ENCODE peak calls at places on chromosomes 13 and 19, in five cellular contexts. A, K, D, C and G are unnamed samples.

GRCh38 chr13:30696278-30697176 is 38.8 kb upstream of the ALOX5AP start:
- DNase-seq in D (no peak), K (peak), A (peak), C (peak), G (no peak)

GRCh38 chr13:46171739-46172138 is 10.2 kb downstream of the LCP1 start:
- DNase-seq in D (no peak), A (no peak), K (no peak), C (no peak), G (no peak)

GRCh38 chr13:90032841-90033493 is 1314.5 kb upstream of the MIR17HG start:
- DNase-seq in D (no peak), C (no peak), K (peak), A (no peak), G (no peak)

GRCh38 chr19:39408392-39409206 is 2.0 kb downstream of the ZFP36 start:
- DNase-seq in A (peak), K (peak), C (peak), D (peak), G (peak)

GRCh38 chr13:38046049-38046376 is 176.4 kb upstream of the TRPC4 start:
- DNase-seq in K (no peak), D (no peak), C (no peak), A (no peak), G (no peak)

GRCh38 chr13:79448413-79448812 is 32.5 kb upstream of the NDFIP2 start:
- DNase-seq in K (no peak), C (no peak), A (no peak), D (no peak), G (no peak)

GRCh38 chr19:16153582-16154336 is 10.3 kb downstream of the HSH2D start:
- DNase-seq in K (no peak), A (no peak), C (no peak), D (no peak), G (no peak)

GRCh38 chr19:30385666-30386065 is 13.5 kb downstream of the ZNF536 start:
- DNase-seq in C (no peak), K (no peak), D (no peak), A (no peak), G (no peak)

GRCh38 chr19:35056513-35057063 is 15.1 kb downstream of the HPN start:
- DNase-seq in C (no peak), K (no peak), D (no peak), A (no peak), G (no peak)

GRCh38 chr19:41449865-41450178 is 6.9 kb downstream of the ERICH4 start:
- DNase-seq in D (no peak), K (no peak), C (no peak), A (no peak), G (no peak)

GRCh38 chr13:70964124-70964523 is 855.9 kb upstream of the KLHL1 start:
- DNase-seq in D (no peak), K (no peak), C (no peak), A (no peak), G (no peak)

GRCh38 chr19:44677019-44677809 is 5.9 kb downstream of the CEACAM19 start:
- DNase-seq in C (no peak), D (no peak), K (no peak), A (no peak), G (peak)

GRCh38 chr19:10936661-10937084 is 8.1 kb downstream of the TIMM29 start:
- DNase-seq in C (no peak), K (no peak), D (peak), A (peak), G (no peak)

GRCh38 chr13:91211548-91211947 is 135.9 kb upstream of the MIR17HG start:
- DNase-seq in A (no peak), D (no peak), K (no peak), C (no peak), G (no peak)

GRCh38 chr13:35014606-35015005 is 72.5 kb downstream of the NBEA start:
- DNase-seq in D (no peak), K (peak), C (no peak), A (no peak), G (no peak)

GRCh38 chr19:18274776-18275356 is 614 bp upstream of the IQCN start:
- DNase-seq in D (peak), K (peak), A (peak), C (peak), G (peak)

GRCh38 chr13:36038785-36039415 is 92.3 kb downstream of the DCLK1 start:
- DNase-seq in D (no peak), C (no peak), A (no peak), K (no peak), G (no peak)

GRCh38 chr19:48842744-48843162 is 6.5 kb upstream of the HSD17B14 start:
- DNase-seq in D (peak), A (peak), K (no peak), C (peak), G (peak)

GRCh38 chr13:36858285-36858684 is 39.3 kb downstream of the RFXAP start:
- DNase-seq in A (no peak), D (no peak), C (no peak), K (no peak), G (peak)

GRCh38 chr13:51422484-51422883 is 30.4 kb downstream of the INTS6 start:
- DNase-seq in A (no peak), K (no peak), D (no peak), C (no peak), G (peak)

GRCh38 chr19:33693678-33694077 is 71.9 kb downstream of the CHST8 start:
- DNase-seq in D (no peak), C (no peak), K (no peak), A (no peak), G (no peak)

GRCh38 chr19:6693681-6694080 is 23.7 kb upstream of the TNFSF14 start:
- DNase-seq in C (no peak), A (no peak), D (no peak), K (peak), G (no peak)

GRCh38 chr19:16263115-16263839 is 61.3 kb upstream of the KLF2 start:
- DNase-seq in D (no peak), A (peak), C (no peak), K (peak), G (no peak)

GRCh38 chr13:67303661-67304333 is 73.7 kb upstream of the PCDH9 start:
- DNase-seq in C (no peak), A (no peak), D (no peak), K (no peak), G (peak)

DNA sequence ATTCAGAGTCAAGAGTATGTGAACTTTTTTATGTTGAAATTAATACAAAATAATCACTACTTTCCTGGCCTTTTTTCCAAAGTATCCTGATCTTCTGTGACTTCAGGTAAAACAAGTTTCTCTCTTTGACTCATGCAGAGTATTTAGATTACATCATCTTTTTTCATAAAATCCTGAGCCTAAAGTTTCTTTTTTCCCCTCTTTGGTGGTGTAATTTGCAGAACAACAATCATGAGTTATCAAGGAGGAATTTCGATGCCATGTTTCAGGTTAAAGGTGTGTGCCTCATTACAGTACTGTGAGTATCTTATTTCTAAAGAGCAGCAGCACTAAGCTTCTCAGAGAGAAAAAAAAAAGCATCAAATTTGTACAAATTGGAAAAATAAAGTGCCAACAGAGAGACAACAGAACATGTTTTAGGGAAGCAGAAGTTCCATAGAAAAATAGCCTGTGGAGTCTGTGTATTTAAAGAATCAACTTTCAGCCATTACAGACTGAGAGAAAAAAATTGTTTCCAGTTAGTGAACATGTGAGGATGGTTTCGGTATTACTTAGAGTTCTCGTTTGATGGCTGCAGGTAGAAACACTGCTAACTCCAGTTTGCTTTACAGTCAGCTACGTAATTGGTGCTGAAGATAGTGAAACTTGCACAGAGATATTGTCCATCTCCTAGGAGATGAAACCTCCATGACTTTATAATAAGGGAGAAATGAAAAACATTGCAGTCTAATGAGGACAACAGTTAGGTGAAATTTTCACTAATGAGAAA is 78.1 kb upstream of the PCDH9 start:
- DNase-seq in K (no peak), A (no peak), D (no peak), C (no peak), G (peak)
- H3K27ac ChIP-seq in K (no peak), A (no peak), D (no peak), C (no peak), G (peak)

GRCh38 chr19:19610376-19611240 is 7.9 kb downstream of the PBX4 start:
- DNase-seq in C (no peak), D (no peak), A (no peak), K (no peak), G (peak)

GRCh38 chr19:19613456-19613855 is 5.0 kb downstream of the PBX4 start:
- DNase-seq in D (no peak), C (no peak), A (peak), K (no peak), G (peak)

GRCh38 chr19:19619121-19619848 is 798 bp upstream of the PBX4 start:
- DNase-seq in A (no peak), D (no peak), K (no peak), C (no peak), G (no peak)

GRCh38 chr19:19618384-19619051 is at the start of gene PBX4:
- DNase-seq in C (peak), K (peak), D (peak), A (peak), G (peak)

GRCh38 chr19:19615086-19615485 is 3.4 kb downstream of the PBX4 start:
- DNase-seq in C (no peak), K (no peak), D (no peak), A (no peak), G (peak)
- H3K27ac ChIP-seq in C (no peak), K (no peak), D (no peak), A (no peak), G (no peak)

GRCh38 chr19:3135961-3136683 is at the start of gene GNA15:
- DNase-seq in K (peak), A (peak), C (no peak), D (no peak), G (peak)
- H3K27ac ChIP-seq in K (no peak), A (peak), C (peak), D (peak), G (peak)

GRCh38 chr13:99743079-99743478 is 228.5 kb downstream of the ZIC5 start:
- DNase-seq in A (no peak), D (no peak), K (no peak), C (no peak), G (no peak)
- H3K27ac ChIP-seq in A (no peak), D (no peak), K (no peak), C (no peak), G (no peak)

GRCh38 chr19:46791944-46792343 is 3.5 kb upstream of the SLC1A5 start:
- DNase-seq in D (no peak), C (no peak), K (no peak), A (no peak), G (no peak)
- H3K27ac ChIP-seq in D (no peak), C (no peak), K (no peak), A (no peak), G (no peak)

DNA sequence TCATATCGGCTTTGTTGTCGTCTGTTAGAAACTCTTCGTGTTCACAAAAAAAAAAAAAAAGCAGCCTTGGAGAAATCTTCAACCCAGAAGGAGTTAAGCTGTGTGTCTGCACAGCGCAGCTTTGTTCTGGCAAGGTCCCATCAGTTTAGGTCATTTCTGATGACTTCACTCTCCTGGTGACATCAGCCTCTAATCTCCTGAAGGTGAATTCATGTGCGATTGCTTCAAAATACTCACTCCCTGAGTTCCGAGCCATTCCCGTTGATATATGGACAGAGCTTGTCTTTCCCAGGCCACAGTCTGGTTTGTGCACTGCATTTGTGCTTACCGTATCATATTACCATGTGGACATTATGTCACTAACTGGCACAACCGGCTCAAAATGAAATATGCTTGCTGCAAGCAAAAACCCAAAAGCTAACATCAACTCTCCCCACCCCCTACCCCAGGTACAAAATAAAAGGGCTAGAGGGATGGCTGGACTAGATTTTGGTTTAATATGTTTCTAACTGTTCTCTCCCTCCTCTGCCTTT is 342.4 kb downstream of the KCNRG start:
- DNase-seq in C (no peak), K (no peak), A (no peak), D (peak), G (peak)
- H3K27ac ChIP-seq in C (peak), K (no peak), A (peak), D (peak), G (no peak)

GRCh38 chr19:51136891-51137551 is 5.1 kb upstream of the SIGLEC7 start:
- DNase-seq in K (peak), C (no peak), A (no peak), D (no peak), G (no peak)
- H3K27ac ChIP-seq in K (peak), C (no peak), A (peak), D (peak), G (no peak)

GRCh38 chr13:75812751-75813181 is 176.6 kb downstream of the LMO7 start:
- DNase-seq in C (no peak), D (no peak), K (no peak), A (no peak), G (no peak)
- H3K27ac ChIP-seq in C (no peak), D (peak), K (no peak), A (no peak), G (no peak)

GRCh38 chr13:94188173-94188869 is 291.2 kb downstream of the DCT start:
- DNase-seq in A (no peak), C (no peak), D (no peak), K (no peak), G (no peak)

GRCh38 chr13:94195715-94196114 is 283.8 kb downstream of the DCT start:
- DNase-seq in D (no peak), A (no peak), K (no peak), C (no peak), G (peak)

GRCh38 chr13:94196426-94196825 is 283.1 kb downstream of the DCT start:
- DNase-seq in K (no peak), A (no peak), C (no peak), D (no peak), G (peak)

DNA sequence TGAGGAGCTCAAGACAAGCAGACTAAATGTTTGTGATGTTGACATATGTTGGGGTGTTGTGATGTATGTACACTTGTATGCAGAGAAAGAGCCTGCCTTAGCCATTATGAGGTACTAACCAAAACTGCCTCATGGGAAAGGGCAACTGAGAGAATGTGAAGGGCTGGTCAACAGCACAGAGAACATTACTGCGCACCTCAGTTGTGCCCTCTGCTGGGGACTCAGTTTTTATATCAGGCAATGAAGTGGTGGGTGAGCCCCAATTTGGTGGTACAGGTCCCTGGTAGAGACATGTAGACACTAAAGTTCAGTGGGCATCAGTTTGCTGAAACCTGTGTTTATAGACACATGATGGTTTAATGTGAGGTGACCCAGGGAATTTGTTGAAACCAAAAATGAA is 286.9 kb downstream of the DCT start:
- DNase-seq in C (no peak), A (peak), K (no peak), D (peak), G (no peak)
- H3K27ac ChIP-seq in C (no peak), A (no peak), K (no peak), D (no peak), G (no peak)

DNA sequence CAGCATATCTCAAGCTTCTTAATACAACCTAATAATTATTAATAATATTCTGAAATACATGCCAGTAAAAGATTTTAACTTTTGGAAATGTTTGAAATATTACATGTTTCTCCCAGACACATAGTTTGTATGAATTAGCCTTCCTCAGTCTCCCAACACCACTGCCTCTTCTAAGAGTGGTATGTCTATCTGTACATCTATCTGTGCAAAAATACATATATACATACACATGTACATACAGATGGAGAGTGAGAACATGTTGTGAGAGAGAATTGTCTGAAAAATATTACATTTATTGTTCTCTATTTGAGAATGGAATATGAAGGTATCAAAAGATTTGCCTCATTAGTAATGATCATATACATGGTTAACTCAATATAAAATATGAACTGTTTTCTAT is 1567.2 kb upstream of the PRR20A start:
- DNase-seq in D (no peak), K (no peak), A (no peak), C (no peak), G (no peak)
- H3K27ac ChIP-seq in D (no peak), K (no peak), A (no peak), C (no peak), G (no peak)